ENCODE peak calls at places on chromosome 18, in ten cellular contexts. W is GM23338; N is PC-9; R is CD8-positive, alpha-beta memory T cell; T is HCT116; H is mesendoderm; M is effector memory CD4-positive, alpha-beta T cell; D is left lung; Z is trophoblast cell; G is CD8-positive, alpha-beta T cell. V is an unnamed sample.

GRCh38 chr18:80143876-80144275 is 34.8 kb downstream of the ADNP2 start:
- DNase-seq in W (no peak), H (no peak), R (no peak), N (no peak), T (no peak), D (no peak), M (no peak), Z (no peak), G (no peak), V (no peak)

GRCh38 chr18:48990497-48991298 is 39.9 kb upstream of the SMAD7 start:
- DNase-seq in H (peak), T (no peak), Z (peak), R (no peak), G (no peak), D (no peak), N (peak), W (no peak), M (no peak), V (peak)

GRCh38 chr18:40259073-40259472 is 1696.0 kb upstream of the PIK3C3 start:
- DNase-seq in T (no peak), M (no peak), D (no peak), Z (no peak), G (no peak), R (no peak), W (no peak), H (no peak), N (no peak), V (no peak)

GRCh38 chr18:41966943-41967342 is 11.9 kb downstream of the PIK3C3 start:
- DNase-seq in R (no peak), H (no peak), G (no peak), W (no peak), Z (no peak), N (no peak), T (no peak), M (no peak), D (no peak), V (no peak)

GRCh38 chr18:58102020-58102419 is 58.0 kb downstream of the NEDD4L start:
- DNase-seq in T (no peak), G (no peak), H (no peak), N (no peak), R (no peak), M (no peak), D (no peak), W (no peak), Z (no peak), V (no peak)

GRCh38 chr18:66523219-66523991 is 80.5 kb downstream of the CDH19 start:
- DNase-seq in R (no peak), N (no peak), Z (no peak), W (no peak), H (no peak), T (no peak), G (no peak), M (no peak), D (no peak), V (no peak)

GRCh38 chr18:70448588-70448987 is 159.7 kb downstream of the SOCS6 start:
- DNase-seq in W (no peak), D (no peak), G (no peak), N (no peak), H (no peak), Z (no peak), M (no peak), R (no peak), T (no peak), V (no peak)

GRCh38 chr18:55475916-55476315 is 112.1 kb downstream of the TCF4 start:
- DNase-seq in D (no peak), W (no peak), R (no peak), T (no peak), M (no peak), N (no peak), Z (no peak), G (no peak), H (no peak), V (no peak)

GRCh38 chr18:57542126-57542525 is 44.4 kb downstream of the FECH start:
- DNase-seq in Z (no peak), W (no peak), G (no peak), H (peak), T (no peak), N (no peak), M (no peak), R (no peak), D (no peak), V (no peak)

GRCh38 chr18:3910507-3910906 is 460.5 kb downstream of the TGIF1 start:
- DNase-seq in N (no peak), R (no peak), H (no peak), Z (no peak), M (no peak), G (no peak), W (no peak), T (no peak), D (no peak), V (no peak)

GRCh38 chr18:43060020-43060419 is 55.5 kb downstream of the RIT2 start:
- DNase-seq in Z (no peak), H (no peak), N (peak), G (no peak), D (no peak), R (no peak), W (no peak), T (no peak), M (no peak), V (no peak)

GRCh38 chr18:44815108-44815507 is 134.4 kb downstream of the SETBP1 start:
- DNase-seq in G (no peak), W (no peak), N (no peak), R (no peak), Z (no peak), T (no peak), H (no peak), M (no peak), D (no peak), V (no peak)

GRCh38 chr18:44816449-44816848 is 135.8 kb downstream of the SETBP1 start:
- DNase-seq in M (no peak), Z (no peak), T (no peak), W (no peak), G (no peak), N (no peak), D (no peak), R (no peak), H (no peak), V (no peak)

GRCh38 chr18:44813586-44813985 is 132.9 kb downstream of the SETBP1 start:
- DNase-seq in T (no peak), R (no peak), D (no peak), Z (no peak), H (no peak), G (no peak), M (no peak), N (no peak), W (no peak), V (no peak)

GRCh38 chr18:44818148-44818547 is 137.5 kb downstream of the SETBP1 start:
- DNase-seq in D (no peak), N (no peak), M (no peak), W (no peak), G (no peak), Z (no peak), H (no peak), R (no peak), T (no peak), V (no peak)

DNA sequence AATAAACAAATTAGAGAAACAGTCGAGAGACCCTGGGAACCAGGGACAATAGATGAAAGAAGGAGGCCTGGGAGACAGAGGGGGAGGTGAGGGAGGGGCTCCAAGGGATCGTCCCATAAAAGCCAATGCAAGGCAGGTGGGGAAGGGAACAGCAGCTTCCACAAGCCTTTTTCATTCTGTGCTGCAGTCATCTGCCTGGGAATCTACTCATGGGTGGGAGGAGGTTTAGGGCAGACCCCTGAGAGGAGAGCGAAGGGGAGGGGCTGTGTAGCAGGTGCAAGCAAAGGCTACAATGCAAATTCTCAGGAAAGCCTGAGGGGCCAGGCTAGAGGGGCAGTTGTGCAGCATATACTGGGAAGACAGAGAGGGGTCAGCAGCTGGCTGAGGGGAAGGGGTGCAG is 135.3 kb downstream of the SETBP1 start:
- DNase-seq in N (no peak), R (no peak), Z (no peak), D (no peak), H (no peak), W (peak), T (no peak), M (no peak), G (no peak), V (no peak)
- H3K27ac ChIP-seq in N (no peak), R (no peak), Z (no peak), D (no peak), H (no peak), W (no peak), T (no peak), M (no peak), G (no peak), V (no peak)

GRCh38 chr18:51734576-51734975 is 537.1 kb upstream of the MEX3C start:
- DNase-seq in T (no peak), D (no peak), R (no peak), M (no peak), N (no peak), G (no peak), W (no peak), Z (no peak), H (no peak), V (no peak)

DNA sequence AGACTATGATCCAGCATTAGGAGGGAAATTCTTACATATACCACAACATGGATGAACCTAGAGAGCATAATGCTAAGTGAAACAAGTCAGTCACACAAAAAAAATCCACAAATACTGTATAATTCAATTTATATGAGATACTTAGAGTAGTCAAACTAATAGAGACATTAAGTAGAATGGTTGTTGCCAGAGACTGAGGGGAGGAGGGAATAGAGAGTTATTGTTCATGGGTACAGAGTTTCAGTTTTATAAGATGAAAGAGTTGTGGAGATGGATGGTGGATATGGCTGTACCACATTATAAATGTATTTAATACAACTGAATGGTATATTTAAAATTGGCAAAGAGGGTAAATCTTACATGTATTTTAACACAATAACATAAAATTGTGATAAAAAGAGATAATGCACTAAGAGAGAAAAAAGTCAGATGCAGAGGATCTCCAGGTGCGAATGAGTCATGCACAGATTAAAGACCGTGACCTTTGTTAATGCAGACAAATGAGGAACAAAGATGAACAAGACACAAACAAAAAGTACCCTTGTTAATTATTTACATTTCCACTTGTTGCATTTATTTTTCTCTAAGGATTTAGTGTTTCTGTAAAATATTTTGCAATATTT is 541.7 kb upstream of the MEX3C start:
- DNase-seq in N (no peak), R (no peak), W (no peak), T (no peak), G (no peak), D (no peak), M (no peak), H (no peak), Z (no peak), V (no peak)
- H3K27ac ChIP-seq in N (no peak), R (no peak), W (no peak), T (no peak), G (no peak), D (no peak), M (no peak), H (no peak), Z (no peak), V (no peak)

DNA sequence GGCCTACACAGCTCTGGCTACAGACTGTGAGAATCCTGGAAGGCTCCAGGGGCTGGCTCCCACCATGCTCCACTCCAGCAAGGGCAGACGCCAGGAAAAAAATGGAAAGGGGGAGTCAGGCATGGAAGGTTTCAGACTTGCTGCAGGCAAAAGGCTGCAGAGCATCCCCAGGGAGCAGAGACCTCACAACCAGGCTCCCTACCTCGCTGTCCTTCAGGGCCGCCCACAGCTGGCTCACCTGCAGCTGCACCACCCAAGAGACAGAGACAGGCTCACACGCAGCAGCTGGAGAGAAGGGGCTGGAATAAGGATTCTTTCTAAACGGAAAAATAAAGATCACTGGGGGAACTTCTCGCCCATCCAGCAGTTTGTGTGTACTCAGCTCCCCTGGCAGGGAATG is 34.7 kb downstream of the BCL2 start:
- DNase-seq in R (no peak), H (no peak), G (no peak), Z (no peak), N (no peak), W (no peak), D (no peak), M (no peak), T (no peak), V (no peak)
- H3K27ac ChIP-seq in R (no peak), H (no peak), G (no peak), Z (no peak), N (no peak), W (no peak), D (no peak), M (no peak), T (no peak), V (peak)

GRCh38 chr18:32353257-32353656 is 117.4 kb downstream of the GAREM1 start:
- DNase-seq in N (no peak), H (no peak), G (no peak), M (no peak), D (no peak), T (no peak), R (no peak), W (no peak), Z (no peak), V (no peak)

GRCh38 chr18:32351014-32351413 is 119.7 kb downstream of the GAREM1 start:
- DNase-seq in T (no peak), G (no peak), W (no peak), M (no peak), R (no peak), N (no peak), D (no peak), Z (no peak), H (no peak), V (no peak)

GRCh38 chr18:32346667-32347066 is 124.0 kb downstream of the GAREM1 start:
- DNase-seq in D (no peak), R (no peak), T (no peak), W (peak), Z (no peak), H (peak), N (no peak), M (no peak), G (no peak), V (no peak)

GRCh38 chr18:32349728-32350395 is 120.8 kb downstream of the GAREM1 start:
- DNase-seq in Z (peak), T (peak), H (peak), M (no peak), D (peak), N (peak), W (no peak), G (no peak), R (no peak), V (no peak)
- H3K27ac ChIP-seq in Z (peak), T (peak), H (no peak), M (no peak), D (peak), N (peak), W (no peak), G (no peak), R (no peak), V (no peak)

GRCh38 chr18:73646772-73647171 is 500.9 kb downstream of the FBXO15 start:
- DNase-seq in D (no peak), G (no peak), T (no peak), N (no peak), Z (no peak), R (no peak), H (no peak), W (no peak), M (no peak), V (no peak)

GRCh38 chr18:73647391-73647790 is 500.2 kb downstream of the FBXO15 start:
- DNase-seq in H (no peak), D (no peak), T (no peak), R (no peak), G (no peak), N (no peak), M (no peak), W (no peak), Z (no peak), V (no peak)

GRCh38 chr18:73645175-73645715 is 502.4 kb downstream of the FBXO15 start:
- DNase-seq in Z (no peak), W (no peak), H (no peak), T (no peak), M (no peak), R (no peak), D (no peak), G (no peak), N (no peak), V (no peak)

DNA sequence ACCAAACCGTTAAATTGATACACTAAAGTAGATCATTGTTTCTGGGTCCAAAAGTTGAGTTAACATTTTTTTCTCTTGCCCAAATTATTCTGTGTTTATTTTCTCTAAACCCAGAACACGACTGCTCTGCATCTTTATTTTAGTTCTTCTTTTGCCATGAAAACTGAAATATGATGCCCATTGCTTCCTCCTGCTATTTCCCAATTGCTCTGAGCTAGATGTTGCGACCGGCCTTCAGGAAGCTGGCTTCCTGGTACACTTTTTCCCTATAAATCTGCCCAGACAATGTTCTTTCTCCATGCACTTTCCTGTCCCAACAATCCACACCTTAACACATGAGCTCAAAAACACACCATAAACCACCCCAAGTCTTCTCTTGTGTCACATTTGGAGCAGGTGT is 501.4 kb downstream of the FBXO15 start:
- DNase-seq in M (no peak), H (no peak), T (no peak), W (no peak), N (no peak), D (no peak), R (no peak), Z (no peak), G (no peak), V (no peak)
- H3K27ac ChIP-seq in M (no peak), H (no peak), T (no peak), W (no peak), N (no peak), D (no peak), R (no peak), Z (no peak), G (no peak), V (no peak)

V was measured in aorta.